ENCODE peak calls at places on chromosomes 3 and 15, in ten cellular contexts. U is suprapubic skin; H is CD8-positive, alpha-beta memory T cell; E is HL-60; M is GM19239; T is nephron progenitor cell; Z is stimulated activated CD8-positive, alpha-beta memory T cell treated with anti-CD3 and anti-CD28 coated beads, Interleukin-7, amount 100 ng/mL, for 24 hours; Q is activated CD4-positive, CD25-positive, alpha-beta regulatory T cell; W is glutamatergic neuron; Y is HFFc6. D is an unnamed sample.
A peak's percentile ranks its signal among the peaks of the same experiment; 100 is the strongest.

GRCh38 chr3:57659810-57660439 is 33.0 kb downstream of the DENND6A start:
- DNase-seq in E (no peak), Y (no peak), T (no peak), M (no peak), U (no peak), H (no peak), Z (no peak), W (no peak), Q (no peak), D (no peak)

GRCh38 chr15:43975326-43975725 is 148.5 kb downstream of the WDR76 start:
- DNase-seq in E (no peak), U (no peak), Z (no peak), W (no peak), M (no peak), H (no peak), Y (no peak), T (no peak), Q (no peak), D (no peak)

GRCh38 chr3:10273697-10274305 is 18.9 kb downstream of the GHRL start:
- DNase-seq in Z (no peak), M (no peak), H (no peak), Y (no peak), U (no peak), T (no peak), W (no peak), Q (no peak), E (no peak), D (no peak)

GRCh38 chr3:64825404-64825803 is 137.6 kb upstream of the ADAMTS9 start:
- DNase-seq in Z (no peak), E (no peak), H (no peak), W (no peak), T (no peak), Y (no peak), U (no peak), Q (no peak), M (no peak), D (no peak)

GRCh38 chr3:97131476-97131875 is 317.1 kb downstream of the EPHA6 start:
- DNase-seq in Y (no peak), E (no peak), T (no peak), W (no peak), Z (no peak), M (no peak), H (no peak), U (no peak), Q (no peak), D (no peak)

GRCh38 chr15:74540135-74540760 is 772 bp upstream of the ARID3B start:
- DNase-seq in T (peak; percentile 25), E (no peak), Q (no peak), U (no peak), H (no peak), Y (peak; percentile 37), M (no peak), W (no peak), Z (no peak), D (no peak)

GRCh38 chr15:57384816-57385215 is 8.5 kb downstream of the CGNL1 start:
- DNase-seq in W (no peak), Q (no peak), H (no peak), M (no peak), Y (peak; percentile 4), U (no peak), Z (no peak), T (no peak), E (no peak), D (no peak)

GRCh38 chr3:9944271-9944670 is 7.9 kb downstream of the PRRT3 start:
- DNase-seq in Y (no peak), Q (no peak), Z (no peak), M (no peak), H (no peak), U (no peak), E (no peak), W (no peak), T (no peak), D (no peak)

GRCh38 chr3:82055792-82056191 is 294.3 kb upstream of the GBE1 start:
- DNase-seq in T (no peak), H (no peak), W (no peak), Z (no peak), Y (no peak), E (no peak), M (no peak), Q (no peak), U (no peak), D (no peak)